ENCODE peak calls at places on chromosomes 5 and 9, in eight cellular contexts. P is GM03348; D is natural killer cell treated with Interleukin-12 subunit alpha and Interleukin-12 subunit beta and Interleukin-15 and Interleukin-18, amount 100 ng/mL, for 72 hours; O is heart right ventricle; E is lung microvascular endothelial cell; Z is T47D; L is astrocyte; Q is activated CD4-positive, alpha-beta T cell treated with anti-CD3 and anti-CD28 coated beads, Interleukin-2, amount 10 ng/mL, durations not matched to agents 7 days and 5 days. K is an unnamed sample.

GRCh38 chr5:134512661-134512999 is 12.8 kb upstream of the JADE2 start:
- DNase-seq in Z (no peak), O (no peak), L (no peak), E (no peak), Q (no peak), D (no peak), P (no peak), K (no peak)

GRCh38 chr5:133977858-133978257 is 9.4 kb upstream of the C5orf15 start:
- DNase-seq in E (no peak), D (no peak), Z (no peak), L (peak), Q (no peak), P (peak), O (no peak), K (peak)

GRCh38 chr5:23139338-23140171 is 286.4 kb upstream of the CDH12 start:
- DNase-seq in D (no peak), L (no peak), Z (peak), Q (no peak), P (no peak), O (no peak), E (peak), K (no peak)

GRCh38 chr9:136086951-136087740 is 7.9 kb downstream of the NACC2 start:
- DNase-seq in D (no peak), L (no peak), P (no peak), Z (no peak), O (no peak), Q (no peak), E (no peak), K (no peak)

GRCh38 chr5:151029179-151029855 is 8.9 kb downstream of the GPX3 start:
- DNase-seq in D (no peak), Q (no peak), E (no peak), P (no peak), O (no peak), L (no peak), Z (no peak), K (no peak)

GRCh38 chr9:136031741-136032638 is 63.1 kb downstream of the NACC2 start:
- DNase-seq in D (no peak), O (no peak), Q (no peak), Z (no peak), L (no peak), E (no peak), P (peak), K (no peak)

GRCh38 chr5:52757991-52758390 is 29.7 kb upstream of the ITGA1 start:
- DNase-seq in D (no peak), E (no peak), L (no peak), Z (no peak), O (no peak), Q (no peak), P (no peak), K (no peak)

GRCh38 chr9:87322840-87323635 is 174.6 kb upstream of the DAPK1 start:
- DNase-seq in D (no peak), Q (no peak), P (peak), O (no peak), E (no peak), L (no peak), Z (no peak), K (no peak)

GRCh38 chr5:80466669-80467485 is 21.0 kb upstream of the FAM151B start:
- DNase-seq in Q (no peak), D (no peak), L (peak), E (no peak), Z (peak), O (no peak), P (peak), K (no peak)

GRCh38 chr9:127143920-127144465 is 21.6 kb upstream of the ANGPTL2 start:
- DNase-seq in O (no peak), P (no peak), D (no peak), Z (no peak), L (no peak), E (no peak), Q (no peak), K (no peak)

GRCh38 chr9:90020277-90020871 is 415.6 kb downstream of the GADD45G start:
- DNase-seq in O (no peak), Z (peak), P (no peak), Q (no peak), D (no peak), L (peak), E (no peak), K (no peak)

GRCh38 chr9:92746567-92747458 is 17.8 kb downstream of the BICD2 start:
- DNase-seq in D (no peak), Q (no peak), Z (no peak), P (peak), L (peak), E (peak), O (no peak), K (no peak)

GRCh38 chr5:172441262-172441751 is 13.0 kb downstream of the SH3PXD2B start:
- DNase-seq in O (no peak), L (no peak), P (no peak), D (no peak), E (no peak), Q (no peak), Z (no peak), K (no peak)

GRCh38 chr5:57621624-57622023 is 139.0 kb upstream of the ACTBL2 start:
- DNase-seq in O (no peak), Z (no peak), L (no peak), P (no peak), Q (no peak), E (no peak), D (no peak), K (no peak)

GRCh38 chr5:132019857-132020555 is 8.5 kb upstream of the ACSL6 start:
- DNase-seq in Q (peak), L (no peak), D (peak), P (no peak), E (no peak), Z (no peak), O (no peak), K (no peak)

GRCh38 chr5:141512390-141513020 is 23.6 kb downstream of the PCDHGC5 start:
- DNase-seq in P (peak), O (peak), E (peak), L (peak), Q (peak), Z (peak), D (peak), K (no peak)

GRCh38 chr9:38062498-38063362 is 6.3 kb downstream of the SHB start:
- DNase-seq in Q (no peak), E (no peak), O (no peak), P (peak), L (peak), D (no peak), Z (no peak), K (no peak)

GRCh38 chr5:94538260-94538659 is 80.1 kb downstream of the KIAA0825 start:
- DNase-seq in Q (no peak), D (no peak), O (no peak), E (no peak), L (no peak), P (no peak), Z (no peak), K (no peak)

GRCh38 chr9:99601506-99601905 is 220.2 kb upstream of the NR4A3 start:
- DNase-seq in P (no peak), Z (no peak), E (no peak), L (no peak), Q (no peak), O (peak), D (no peak), K (no peak)

GRCh38 chr5:140801494-140801841 is 611 bp downstream of the PCDHA3 start:
- DNase-seq in D (no peak), P (no peak), Z (peak), O (no peak), Q (no peak), E (peak), L (no peak), K (peak)

GRCh38 chr9:90065851-90066250 is 461.0 kb downstream of the GADD45G start:
- DNase-seq in P (no peak), L (no peak), Z (no peak), Q (no peak), E (no peak), D (no peak), O (no peak), K (no peak)

GRCh38 chr5:17224858-17225436 is 7.5 kb downstream of the BASP1 start:
- DNase-seq in D (no peak), O (no peak), L (peak), Z (no peak), P (peak), E (no peak), Q (no peak), K (no peak)

GRCh38 chr9:15295761-15296405 is 11.1 kb downstream of the TTC39B start:
- DNase-seq in D (no peak), Q (peak), L (peak), P (peak), O (no peak), E (peak), Z (no peak), K (peak)

GRCh38 chr5:10319202-10319851 is 11.6 kb upstream of the CMBL start:
- DNase-seq in Q (no peak), P (no peak), E (no peak), O (no peak), L (no peak), D (no peak), Z (no peak), K (no peak)

GRCh38 chr5:62650197-62650596 is 71.6 kb downstream of the LRRC70 start:
- DNase-seq in Q (no peak), O (no peak), P (no peak), E (no peak), L (peak), Z (peak), D (no peak), K (no peak)

GRCh38 chr9:118262191-118262590 is 558.0 kb downstream of the TLR4 start:
- DNase-seq in Z (no peak), O (no peak), E (no peak), P (no peak), L (no peak), D (no peak), Q (no peak), K (no peak)

GRCh38 chr9:130996672-130997394 is 12.1 kb upstream of the LAMC3 start:
- DNase-seq in P (no peak), D (no peak), E (no peak), Q (no peak), O (no peak), Z (no peak), L (no peak), K (no peak)

GRCh38 chr5:58239731-58240130 is 220.2 kb downstream of the PLK2 start:
- DNase-seq in O (no peak), D (no peak), Z (peak), P (no peak), E (no peak), Q (no peak), L (no peak), K (no peak)

GRCh38 chr5:132354381-132354780 is 15.1 kb upstream of the SLC22A5 start:
- DNase-seq in O (no peak), Q (no peak), P (no peak), L (no peak), E (no peak), D (no peak), Z (no peak), K (no peak)

GRCh38 chr9:125240649-125240999 is 519 bp downstream of the HSPA5 start:
- DNase-seq in O (no peak), E (no peak), Q (peak), Z (peak), P (peak), L (no peak), D (no peak), K (peak)

GRCh38 chr5:169980418-169981053 is at the start of gene INSYN2B:
- DNase-seq in O (peak), Q (peak), L (peak), P (peak), Z (peak), E (peak), D (no peak), K (peak)

GRCh38 chr5:1368756-1369155 is 23.9 kb upstream of the CLPTM1L start:
- DNase-seq in Q (no peak), E (no peak), P (no peak), O (no peak), L (no peak), D (no peak), Z (no peak), K (no peak)

GRCh38 chr9:74032421-74032820 is 464.7 kb upstream of the RORB start:
- DNase-seq in Z (no peak), P (no peak), O (no peak), D (no peak), E (no peak), L (no peak), Q (no peak), K (no peak)

GRCh38 chr9:1707291-1707690 is 307.9 kb upstream of the SMARCA2 start:
- DNase-seq in L (no peak), Z (no peak), D (no peak), Q (no peak), P (no peak), O (no peak), E (no peak), K (no peak)

GRCh38 chr5:137636076-137636475 is 99.8 kb downstream of the KLHL3 start:
- DNase-seq in D (no peak), Z (peak), L (no peak), E (no peak), O (no peak), Q (no peak), P (no peak), K (no peak)

GRCh38 chr5:153802419-153802818 is 236.3 kb downstream of the FAM114A2 start:
- DNase-seq in O (no peak), D (no peak), L (no peak), Z (no peak), P (no peak), E (no peak), Q (no peak), K (no peak)

GRCh38 chr9:122056484-122056883 is 36.6 kb downstream of the TTLL11 start:
- DNase-seq in L (peak), Q (no peak), O (no peak), D (no peak), Z (peak), E (peak), P (no peak), K (no peak)